ENCODE peak calls at places on chromosomes 2 and 18, in eight cellular contexts. One of them, this sample, is unnamed.

GRCh38 chr2:21916934-21917522 is 793.3 kb downstream of the TDRD15 start:
- DNase-seq in fibroblast of lung: peak; percentile 11
- DNase-seq in naive thymus-derived CD4-positive, alpha-beta T cell: no peak
- DNase-seq in astrocyte: no peak
- DNase-seq in CD8-positive, alpha-beta T cell: no peak
- DNase-seq in K562: no peak
- DNase-seq in brain microvascular endothelial cell: no peak
- DNase-seq in heart right ventricle: no peak
- DNase-seq in this sample: no peak

GRCh38 chr18:5415035-5415434 is 119.5 kb upstream of the ZBTB14 start:
- DNase-seq in fibroblast of lung: no peak
- DNase-seq in naive thymus-derived CD4-positive, alpha-beta T cell: no peak
- DNase-seq in astrocyte: no peak
- DNase-seq in CD8-positive, alpha-beta T cell: no peak
- DNase-seq in K562: no peak
- DNase-seq in brain microvascular endothelial cell: no peak
- DNase-seq in heart right ventricle: no peak
- DNase-seq in this sample: no peak

GRCh38 chr18:50696929-50697328 is 122.9 kb downstream of the MRO start:
- DNase-seq in fibroblast of lung: no peak
- DNase-seq in naive thymus-derived CD4-positive, alpha-beta T cell: no peak
- DNase-seq in astrocyte: no peak
- DNase-seq in CD8-positive, alpha-beta T cell: no peak
- DNase-seq in K562: no peak
- DNase-seq in brain microvascular endothelial cell: no peak
- DNase-seq in heart right ventricle: no peak
- DNase-seq in this sample: no peak

GRCh38 chr2:30612371-30612770 is 165.3 kb downstream of the LCLAT1 start:
- DNase-seq in fibroblast of lung: no peak
- DNase-seq in naive thymus-derived CD4-positive, alpha-beta T cell: no peak
- DNase-seq in astrocyte: no peak
- DNase-seq in CD8-positive, alpha-beta T cell: no peak
- DNase-seq in K562: no peak
- DNase-seq in brain microvascular endothelial cell: peak; percentile 13
- DNase-seq in heart right ventricle: no peak
- DNase-seq in this sample: no peak

GRCh38 chr2:84971799-84972790 is 1.1 kb downstream of the KCMF1 start:
- DNase-seq in fibroblast of lung: peak; percentile 34
- DNase-seq in naive thymus-derived CD4-positive, alpha-beta T cell: peak; percentile 72
- DNase-seq in astrocyte: no peak
- DNase-seq in CD8-positive, alpha-beta T cell: peak; percentile 70
- DNase-seq in K562: peak; percentile 62
- DNase-seq in brain microvascular endothelial cell: no peak
- DNase-seq in heart right ventricle: peak; percentile 59
- DNase-seq in this sample: peak; percentile 57

GRCh38 chr18:41681138-41681881 is 273.7 kb upstream of the PIK3C3 start:
- DNase-seq in fibroblast of lung: peak; percentile 25
- DNase-seq in naive thymus-derived CD4-positive, alpha-beta T cell: no peak
- DNase-seq in astrocyte: peak; percentile 11
- DNase-seq in CD8-positive, alpha-beta T cell: no peak
- DNase-seq in K562: no peak
- DNase-seq in brain microvascular endothelial cell: no peak
- DNase-seq in heart right ventricle: no peak
- DNase-seq in this sample: no peak

GRCh38 chr2:217621391-217621801 is 381.4 kb downstream of the TNS1 start:
- DNase-seq in fibroblast of lung: peak; percentile 18
- DNase-seq in naive thymus-derived CD4-positive, alpha-beta T cell: no peak
- DNase-seq in astrocyte: peak; percentile 49
- DNase-seq in CD8-positive, alpha-beta T cell: no peak
- DNase-seq in K562: no peak
- DNase-seq in brain microvascular endothelial cell: no peak
- DNase-seq in heart right ventricle: no peak
- DNase-seq in this sample: no peak

GRCh38 chr18:70072678-70073077 is 125.0 kb upstream of the CD226 start:
- DNase-seq in fibroblast of lung: peak; percentile 61
- DNase-seq in naive thymus-derived CD4-positive, alpha-beta T cell: no peak
- DNase-seq in astrocyte: peak; percentile 37
- DNase-seq in CD8-positive, alpha-beta T cell: no peak
- DNase-seq in K562: no peak
- DNase-seq in brain microvascular endothelial cell: peak; percentile 11
- DNase-seq in heart right ventricle: no peak
- DNase-seq in this sample: no peak

GRCh38 chr2:120870467-120870788 is 134.8 kb downstream of the GLI2 start:
- DNase-seq in fibroblast of lung: no peak
- DNase-seq in naive thymus-derived CD4-positive, alpha-beta T cell: no peak
- DNase-seq in astrocyte: no peak
- DNase-seq in CD8-positive, alpha-beta T cell: no peak
- DNase-seq in K562: no peak
- DNase-seq in brain microvascular endothelial cell: no peak
- DNase-seq in heart right ventricle: no peak
- DNase-seq in this sample: no peak

GRCh38 chr2:231133365-231134114 is 8.7 kb upstream of the HTR2B start:
- DNase-seq in fibroblast of lung: peak; percentile 89
- DNase-seq in naive thymus-derived CD4-positive, alpha-beta T cell: no peak
- DNase-seq in astrocyte: no peak
- DNase-seq in CD8-positive, alpha-beta T cell: no peak
- DNase-seq in K562: no peak
- DNase-seq in brain microvascular endothelial cell: no peak
- DNase-seq in heart right ventricle: no peak
- DNase-seq in this sample: no peak

GRCh38 chr18:1053654-1054315 is 149.1 kb downstream of the ADCYAP1 start:
- DNase-seq in fibroblast of lung: no peak
- DNase-seq in naive thymus-derived CD4-positive, alpha-beta T cell: no peak
- DNase-seq in astrocyte: no peak
- DNase-seq in CD8-positive, alpha-beta T cell: no peak
- DNase-seq in K562: no peak
- DNase-seq in brain microvascular endothelial cell: no peak
- DNase-seq in heart right ventricle: no peak
- DNase-seq in this sample: no peak

GRCh38 chr2:241809383-241810303 is 650 bp downstream of the NEU4 start:
- DNase-seq in fibroblast of lung: no peak
- DNase-seq in naive thymus-derived CD4-positive, alpha-beta T cell: no peak
- DNase-seq in astrocyte: no peak
- DNase-seq in CD8-positive, alpha-beta T cell: no peak
- DNase-seq in K562: no peak
- DNase-seq in brain microvascular endothelial cell: no peak
- DNase-seq in heart right ventricle: no peak
- DNase-seq in this sample: no peak
- H3K27ac ChIP-seq in fibroblast of lung: no peak overlapping the region
- H3K27ac ChIP-seq in naive thymus-derived CD4-positive, alpha-beta T cell: no peak overlapping the region
- H3K27ac ChIP-seq in astrocyte: no peak overlapping the region
- H3K27ac ChIP-seq in CD8-positive, alpha-beta T cell: no peak overlapping the region
- H3K27ac ChIP-seq in K562: no peak overlapping the region
- H3K27ac ChIP-seq in brain microvascular endothelial cell: no peak overlapping the region
- H3K27ac ChIP-seq in heart right ventricle: no peak overlapping the region
- H3K27ac ChIP-seq in this sample: no peak overlapping the region

GRCh38 chr2:172467382-172467781 is 40.0 kb downstream of the ITGA6 start:
- DNase-seq in fibroblast of lung: no peak
- DNase-seq in naive thymus-derived CD4-positive, alpha-beta T cell: no peak
- DNase-seq in astrocyte: no peak
- DNase-seq in CD8-positive, alpha-beta T cell: no peak
- DNase-seq in K562: peak; percentile 21
- DNase-seq in brain microvascular endothelial cell: peak; percentile 21
- DNase-seq in heart right ventricle: no peak
- DNase-seq in this sample: no peak

GRCh38 chr2:172462393-172463381 is 35.3 kb downstream of the ITGA6 start:
- DNase-seq in fibroblast of lung: no peak
- DNase-seq in naive thymus-derived CD4-positive, alpha-beta T cell: peak; percentile 88
- DNase-seq in astrocyte: no peak
- DNase-seq in CD8-positive, alpha-beta T cell: peak; percentile 47
- DNase-seq in K562: no peak
- DNase-seq in brain microvascular endothelial cell: no peak
- DNase-seq in heart right ventricle: no peak
- DNase-seq in this sample: peak; percentile 25

GRCh38 chr2:172465417-172466334 is 38.3 kb downstream of the ITGA6 start:
- DNase-seq in fibroblast of lung: peak; percentile 90
- DNase-seq in naive thymus-derived CD4-positive, alpha-beta T cell: peak; percentile 63
- DNase-seq in astrocyte: peak; percentile 58
- DNase-seq in CD8-positive, alpha-beta T cell: peak; percentile 78
- DNase-seq in K562: peak; percentile 68
- DNase-seq in brain microvascular endothelial cell: peak; percentile 80
- DNase-seq in heart right ventricle: peak; percentile 22
- DNase-seq in this sample: peak; percentile 39

GRCh38 chr2:172461591-172462392 is 34.4 kb downstream of the ITGA6 start:
- DNase-seq in fibroblast of lung: peak; percentile 35
- DNase-seq in naive thymus-derived CD4-positive, alpha-beta T cell: peak; percentile 64
- DNase-seq in astrocyte: no peak
- DNase-seq in CD8-positive, alpha-beta T cell: peak; percentile 81
- DNase-seq in K562: peak; percentile 66
- DNase-seq in brain microvascular endothelial cell: no peak
- DNase-seq in heart right ventricle: peak; percentile 70
- DNase-seq in this sample: peak; percentile 54

DNA sequence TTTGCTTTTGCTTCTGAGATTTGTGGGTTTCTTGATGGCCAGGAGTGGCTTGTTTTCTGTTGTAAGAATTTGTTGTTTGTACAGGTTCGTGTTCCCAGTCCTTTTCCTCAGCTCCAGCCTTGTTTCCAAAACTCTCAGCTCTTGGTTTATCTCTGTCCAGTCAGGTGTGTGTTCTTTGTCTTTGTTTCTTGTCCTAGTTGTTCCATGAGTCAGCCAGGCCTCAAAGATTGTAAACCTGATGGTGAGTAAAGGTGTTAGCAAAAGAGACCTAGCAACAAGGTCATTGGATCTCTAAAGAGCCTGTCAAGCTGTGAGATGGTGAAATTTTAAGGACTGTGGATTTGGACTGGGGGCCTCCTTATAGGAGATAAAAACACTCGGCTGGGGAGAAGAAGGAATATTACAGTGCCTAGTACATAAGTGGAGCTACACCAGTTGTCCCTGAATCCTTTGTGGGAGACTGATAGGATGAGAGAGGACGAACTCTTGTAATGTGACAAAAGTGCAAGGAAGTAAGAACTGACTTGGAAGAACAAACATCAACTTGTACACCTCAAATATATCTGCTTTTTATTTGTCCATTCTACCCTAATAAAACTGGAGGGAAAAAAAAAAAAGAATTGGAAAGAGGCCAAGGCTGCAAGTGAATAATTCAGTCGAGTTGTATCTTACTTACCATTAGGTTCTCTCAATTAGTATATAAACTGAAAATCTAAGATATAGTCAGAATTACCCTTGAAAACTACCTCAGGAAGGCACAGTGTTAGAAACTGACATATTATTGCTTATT is 37.1 kb downstream of the ITGA6 start:
- DNase-seq in fibroblast of lung: no peak
- DNase-seq in naive thymus-derived CD4-positive, alpha-beta T cell: no peak
- DNase-seq in astrocyte: no peak
- DNase-seq in CD8-positive, alpha-beta T cell: no peak
- DNase-seq in K562: no peak
- DNase-seq in brain microvascular endothelial cell: no peak
- DNase-seq in heart right ventricle: no peak
- DNase-seq in this sample: no peak
- H3K27ac ChIP-seq in fibroblast of lung: no peak overlapping the region
- H3K27ac ChIP-seq in naive thymus-derived CD4-positive, alpha-beta T cell: peak overlapping the region; percentile 69
- H3K27ac ChIP-seq in astrocyte: no peak overlapping the region
- H3K27ac ChIP-seq in CD8-positive, alpha-beta T cell: peak overlapping the region; percentile 24
- H3K27ac ChIP-seq in K562: no peak overlapping the region
- H3K27ac ChIP-seq in brain microvascular endothelial cell: no peak overlapping the region
- H3K27ac ChIP-seq in heart right ventricle: no peak overlapping the region
- H3K27ac ChIP-seq in this sample: peak overlapping the region; percentile 64

DNA sequence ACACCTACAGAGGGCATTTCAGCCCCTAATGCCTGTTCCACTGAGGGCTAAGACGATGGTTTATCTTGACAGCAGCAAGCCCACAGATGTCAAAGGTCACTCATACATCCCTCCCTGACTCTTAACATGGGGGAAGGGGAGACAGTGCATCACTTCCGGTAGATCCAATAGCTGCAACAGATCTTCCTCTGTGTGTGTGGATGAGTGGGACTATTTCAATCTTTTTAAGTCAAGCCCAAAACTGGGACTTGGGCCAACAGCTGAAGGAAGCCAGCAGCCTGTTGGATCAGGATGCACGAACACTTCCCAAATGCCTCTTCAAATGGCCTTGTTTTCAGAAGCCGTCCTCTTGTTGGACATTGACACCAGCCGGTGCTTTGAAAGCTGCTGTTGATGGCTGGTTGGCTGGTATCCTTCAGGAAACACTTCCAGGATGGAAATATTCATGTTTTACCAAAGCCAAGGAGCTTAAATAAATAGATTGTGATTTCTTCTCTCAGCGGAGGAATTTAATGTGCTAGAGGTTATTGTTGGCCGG is 59.2 kb downstream of the IL1R2 start:
- DNase-seq in fibroblast of lung: peak; percentile 96
- DNase-seq in naive thymus-derived CD4-positive, alpha-beta T cell: no peak
- DNase-seq in astrocyte: peak; percentile 82
- DNase-seq in CD8-positive, alpha-beta T cell: no peak
- DNase-seq in K562: peak; percentile 81
- DNase-seq in brain microvascular endothelial cell: peak; percentile 83
- DNase-seq in heart right ventricle: peak; percentile 83
- DNase-seq in this sample: no peak
- H3K27ac ChIP-seq in fibroblast of lung: peak overlapping the region; percentile 58
- H3K27ac ChIP-seq in naive thymus-derived CD4-positive, alpha-beta T cell: no peak overlapping the region
- H3K27ac ChIP-seq in astrocyte: no peak overlapping the region
- H3K27ac ChIP-seq in CD8-positive, alpha-beta T cell: no peak overlapping the region
- H3K27ac ChIP-seq in K562: peak overlapping the region; percentile 54
- H3K27ac ChIP-seq in brain microvascular endothelial cell: peak overlapping the region; percentile 60
- H3K27ac ChIP-seq in heart right ventricle: peak overlapping the region; percentile 38
- H3K27ac ChIP-seq in this sample: no peak overlapping the region

GRCh38 chr18:22166070-22166972 is 3.1 kb upstream of the GATA6 start:
- DNase-seq in fibroblast of lung: peak; percentile 47
- DNase-seq in naive thymus-derived CD4-positive, alpha-beta T cell: no peak
- DNase-seq in astrocyte: no peak
- DNase-seq in CD8-positive, alpha-beta T cell: no peak
- DNase-seq in K562: no peak
- DNase-seq in brain microvascular endothelial cell: no peak
- DNase-seq in heart right ventricle: peak; percentile 70
- DNase-seq in this sample: no peak

GRCh38 chr18:22165049-22165602 is 4.3 kb upstream of the GATA6 start:
- DNase-seq in fibroblast of lung: no peak
- DNase-seq in naive thymus-derived CD4-positive, alpha-beta T cell: no peak
- DNase-seq in astrocyte: no peak
- DNase-seq in CD8-positive, alpha-beta T cell: no peak
- DNase-seq in K562: no peak
- DNase-seq in brain microvascular endothelial cell: no peak
- DNase-seq in heart right ventricle: peak; percentile 34
- DNase-seq in this sample: no peak

GRCh38 chr18:22164337-22165048 is 4.9 kb upstream of the GATA6 start:
- DNase-seq in fibroblast of lung: no peak
- DNase-seq in naive thymus-derived CD4-positive, alpha-beta T cell: no peak
- DNase-seq in astrocyte: no peak
- DNase-seq in CD8-positive, alpha-beta T cell: no peak
- DNase-seq in K562: no peak
- DNase-seq in brain microvascular endothelial cell: no peak
- DNase-seq in heart right ventricle: no peak
- DNase-seq in this sample: no peak

GRCh38 chr18:22167091-22167470 is 2.3 kb upstream of the GATA6 start:
- DNase-seq in fibroblast of lung: no peak
- DNase-seq in naive thymus-derived CD4-positive, alpha-beta T cell: no peak
- DNase-seq in astrocyte: no peak
- DNase-seq in CD8-positive, alpha-beta T cell: no peak
- DNase-seq in K562: no peak
- DNase-seq in brain microvascular endothelial cell: no peak
- DNase-seq in heart right ventricle: peak; percentile 36
- DNase-seq in this sample: no peak

DNA sequence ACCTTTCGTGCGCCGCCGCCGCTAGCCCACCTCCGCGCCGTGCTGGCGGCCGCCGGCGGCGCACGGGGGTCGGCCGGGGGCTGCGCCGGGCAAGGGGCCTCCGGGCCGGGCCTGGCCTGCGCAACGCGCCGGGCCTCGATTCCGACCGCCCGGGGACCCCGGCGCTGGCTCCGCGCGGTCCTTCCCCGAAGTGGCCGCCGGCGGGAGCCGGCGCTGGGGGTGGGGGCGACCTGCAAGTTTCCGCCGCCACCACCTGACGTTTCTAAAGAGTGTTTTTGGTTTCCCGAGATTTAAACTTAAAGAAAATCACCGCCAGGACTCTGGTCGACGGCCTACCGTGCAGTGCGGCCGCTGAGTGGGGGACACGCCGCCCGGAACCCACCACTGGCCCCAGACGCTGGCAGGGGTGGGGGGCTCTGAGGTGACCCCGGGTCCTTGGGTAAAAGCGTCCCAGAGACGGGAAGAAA is 3.8 kb upstream of the GATA6 start:
- DNase-seq in fibroblast of lung: no peak
- DNase-seq in naive thymus-derived CD4-positive, alpha-beta T cell: no peak
- DNase-seq in astrocyte: no peak
- DNase-seq in CD8-positive, alpha-beta T cell: no peak
- DNase-seq in K562: no peak
- DNase-seq in brain microvascular endothelial cell: no peak
- DNase-seq in heart right ventricle: no peak
- DNase-seq in this sample: no peak
- H3K27ac ChIP-seq in fibroblast of lung: no peak overlapping the region
- H3K27ac ChIP-seq in naive thymus-derived CD4-positive, alpha-beta T cell: no peak overlapping the region
- H3K27ac ChIP-seq in astrocyte: no peak overlapping the region
- H3K27ac ChIP-seq in CD8-positive, alpha-beta T cell: no peak overlapping the region
- H3K27ac ChIP-seq in K562: no peak overlapping the region
- H3K27ac ChIP-seq in brain microvascular endothelial cell: no peak overlapping the region
- H3K27ac ChIP-seq in heart right ventricle: peak overlapping the region; percentile 96
- H3K27ac ChIP-seq in this sample: no peak overlapping the region

This sample was measured in effector memory CD4-positive, alpha-beta T cell.